ENCODE peak calls at places on chromosomes 16 and 17, in five cellular contexts. P, J, L, E and I are unnamed samples.

GRCh38 chr16:4409081-4409932 is 7.1 kb downstream of the CORO7 start:
- DNase-seq in P (peak; percentile 51), J (no peak), L (no peak), E (peak; percentile 65), I (no peak)

GRCh38 chr17:40551091-40551873 is 14.0 kb downstream of the CCR7 start:
- DNase-seq in P (peak; percentile 99), J (no peak), L (peak; percentile 88), E (peak; percentile 71), I (peak; percentile 86)

GRCh38 chr17:50346313-50347086 is 574 bp downstream of the XYLT2 start:
- DNase-seq in P (no peak), J (peak; percentile 90), L (peak; percentile 55), E (no peak), I (peak; percentile 90)

GRCh38 chr17:5619088-5619740 is 34.9 kb upstream of the NLRP1 start:
- DNase-seq in P (no peak), J (peak; percentile 33), L (no peak), E (no peak), I (no peak)

GRCh38 chr17:15479697-15480096 is 12.3 kb upstream of the CDRT4 start:
- DNase-seq in P (no peak), J (no peak), L (no peak), E (no peak), I (no peak)

GRCh38 chr17:39564201-39564828 is 43.4 kb downstream of the NEUROD2 start:
- DNase-seq in P (peak; percentile 36), J (no peak), L (no peak), E (no peak), I (no peak)

GRCh38 chr16:86739178-86739577 is 160.8 kb downstream of the FOXL1 start:
- DNase-seq in P (no peak), J (no peak), L (no peak), E (no peak), I (no peak)

GRCh38 chr16:75080205-75081029 is 36.2 kb downstream of the LDHD start:
- DNase-seq in P (no peak), J (no peak), L (no peak), E (no peak), I (no peak)

GRCh38 chr17:50800196-50800700 is 32.9 kb upstream of the ANKRD40CL start:
- DNase-seq in P (no peak), J (no peak), L (peak; percentile 25), E (peak; percentile 63), I (no peak)

GRCh38 chr17:66540131-66540781 is 237.8 kb downstream of the PRKCA start:
- DNase-seq in P (no peak), J (peak; percentile 73), L (peak; percentile 41), E (peak; percentile 23), I (no peak)

GRCh38 chr17:31002047-31002446 is 31.2 kb downstream of the RNF135 start:
- DNase-seq in P (no peak), J (no peak), L (no peak), E (no peak), I (no peak)

GRCh38 chr17:31007695-31008373 is 37.0 kb downstream of the RNF135 start:
- DNase-seq in P (no peak), J (no peak), L (no peak), E (no peak), I (no peak)

GRCh38 chr17:31004160-31004559 is 33.3 kb downstream of the RNF135 start:
- DNase-seq in P (no peak), J (no peak), L (no peak), E (no peak), I (no peak)

GRCh38 chr17:31008374-31009035 is 37.7 kb downstream of the RNF135 start:
- DNase-seq in P (no peak), J (peak; percentile 94), L (peak; percentile 57), E (peak; percentile 48), I (peak; percentile 21)

DNA sequence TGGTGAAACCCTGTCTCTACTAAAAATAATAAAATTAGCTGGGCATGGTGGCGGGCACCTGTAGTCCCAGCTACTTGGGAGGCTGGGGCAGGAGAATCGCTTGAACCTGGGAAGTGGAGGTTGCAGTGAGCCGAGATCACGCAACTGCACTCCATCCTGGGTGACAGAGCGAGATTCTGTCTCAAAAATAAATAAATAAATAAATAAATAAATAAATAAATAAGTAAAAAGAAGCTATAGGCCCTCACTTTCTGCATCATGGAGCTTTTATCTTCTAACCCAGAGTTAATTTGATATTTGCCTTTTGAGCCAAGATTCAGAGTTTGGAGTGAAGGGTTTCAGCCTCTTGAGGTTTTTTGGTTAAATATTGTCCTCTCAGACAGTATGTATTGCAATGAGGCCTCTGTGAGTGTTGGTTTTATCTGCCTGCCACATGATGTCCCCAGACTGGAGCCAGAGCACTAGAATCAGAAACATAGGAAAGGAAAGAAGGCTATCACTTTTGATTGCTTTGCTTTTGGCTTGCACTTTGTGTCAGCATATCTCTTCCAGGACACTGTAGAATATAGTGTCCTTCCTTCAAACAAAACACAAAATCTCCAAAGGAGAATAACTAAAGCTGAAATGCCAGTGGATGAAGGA is 32.5 kb downstream of the RNF135 start:
- DNase-seq in P (no peak), J (no peak), L (no peak), E (no peak), I (no peak)
- H3K4me3 ChIP-seq in P (no peak overlapping the region), J (no peak overlapping the region), L (no peak overlapping the region), E (no peak overlapping the region), I (no peak overlapping the region)

DNA sequence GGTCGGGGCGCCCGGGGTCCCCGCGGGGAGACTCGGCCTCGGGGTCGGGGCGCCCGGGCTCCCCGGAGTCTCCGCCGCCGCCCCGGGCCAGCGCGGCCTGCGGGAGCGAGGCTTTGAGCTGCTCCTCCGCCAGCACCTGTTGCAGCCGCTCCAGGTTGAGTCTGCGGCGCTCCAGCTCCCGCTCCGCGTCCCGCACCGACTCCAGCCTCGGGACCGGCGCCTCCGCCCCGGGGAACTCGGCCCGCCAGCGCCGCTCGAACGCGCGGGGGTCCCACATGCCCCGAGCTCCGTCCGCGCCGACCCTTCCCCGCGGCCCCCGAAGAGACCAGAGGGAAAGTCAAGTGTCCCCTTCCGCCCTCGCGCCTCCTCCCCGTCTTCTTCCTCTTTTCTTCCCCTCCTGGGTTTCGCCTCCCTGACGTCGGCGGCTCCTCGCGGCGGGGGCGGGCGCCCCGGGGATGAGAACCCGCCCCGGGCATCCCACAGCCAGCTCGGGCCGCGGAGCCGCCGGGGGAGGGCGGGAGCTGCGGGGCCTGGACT is 40.8 kb upstream of the BHLHA9 start:
- DNase-seq in P (no peak), J (peak; percentile 95), L (peak; percentile 54), E (peak; percentile 33), I (peak; percentile 96)
- TF ChIP-seq POLR2A in P (peak; percentile 34), J (no peak), L (peak; percentile 27), E (no peak), I (no peak)

DNA sequence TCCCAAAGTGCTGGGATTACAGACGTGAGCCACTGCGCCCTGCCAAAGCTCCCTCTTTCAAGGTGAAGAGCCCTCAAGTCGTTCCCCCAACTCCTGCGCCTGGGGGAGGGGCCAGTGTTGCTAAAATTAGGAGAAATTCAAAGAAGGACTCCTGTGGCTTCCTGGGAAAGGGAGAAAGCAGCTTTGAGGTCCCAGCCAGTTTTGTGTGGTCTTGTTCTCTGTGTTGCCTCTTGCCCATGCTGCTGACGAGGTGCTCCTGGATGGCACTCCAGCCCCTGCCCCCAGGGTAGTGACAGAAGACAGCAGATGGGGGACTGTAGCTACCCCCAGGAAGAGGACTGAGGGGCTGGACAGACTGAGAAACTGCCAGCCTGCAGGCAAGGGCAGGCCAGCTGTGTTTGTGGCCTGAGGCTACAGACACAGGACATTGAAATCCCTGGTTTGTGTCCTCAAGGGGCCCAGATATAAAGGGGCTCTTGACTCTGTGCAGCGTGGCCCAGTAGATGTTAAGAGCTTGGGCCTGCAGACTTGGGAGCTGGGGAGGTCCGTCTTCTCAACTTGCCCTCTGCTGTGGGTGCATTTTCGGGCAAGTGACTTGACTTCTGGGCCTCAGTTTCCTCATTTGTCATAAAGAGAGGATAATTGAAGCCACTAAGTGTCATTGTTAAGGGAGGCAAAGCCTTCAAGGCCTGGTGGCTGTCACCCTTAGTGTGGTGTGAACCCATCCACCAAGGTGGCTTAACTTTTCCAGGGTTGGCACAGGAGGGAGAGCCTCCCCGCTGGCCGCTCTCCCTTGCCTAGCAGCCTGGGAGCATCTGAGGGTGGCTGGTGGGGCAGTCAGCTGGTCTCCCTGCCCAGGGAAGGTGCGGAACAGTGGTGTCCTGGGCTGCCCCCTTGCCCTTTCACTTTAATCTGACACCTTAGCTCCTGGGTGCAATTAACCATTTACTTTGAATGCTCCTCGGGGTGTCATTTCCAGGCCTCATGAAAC is 4.1 kb downstream of the UBALD2 start:
- DNase-seq in P (no peak), J (no peak), L (no peak), E (no peak), I (no peak)
- H3K4me3 ChIP-seq in P (no peak overlapping the region), J (peak overlapping the region; percentile 89), L (no peak overlapping the region), E (no peak overlapping the region), I (no peak overlapping the region)

GRCh38 chr17:75300280-75300679 is 11.0 kb upstream of the SLC25A19 start:
- DNase-seq in P (no peak), J (no peak), L (no peak), E (no peak), I (no peak)

GRCh38 chr17:75301031-75301430 is 11.8 kb upstream of the SLC25A19 start:
- DNase-seq in P (no peak), J (no peak), L (no peak), E (no peak), I (no peak)

GRCh38 chr17:75289832-75290337 is 652 bp upstream of the SLC25A19 start:
- DNase-seq in P (peak; percentile 70), J (no peak), L (peak; percentile 74), E (peak; percentile 30), I (peak; percentile 55)

GRCh38 chr17:75295220-75296158 is 6.3 kb upstream of the SLC25A19 start:
- DNase-seq in P (no peak), J (no peak), L (peak; percentile 66), E (no peak), I (no peak)
- TF ChIP-seq POLR2A in P (no peak), J (no peak), L (no peak), E (no peak), I (no peak)

GRCh38 chr16:31455601-31456314 is 3.5 kb upstream of the ARMC5 start:
- DNase-seq in P (peak; percentile 43), J (no peak), L (no peak), E (no peak), I (no peak)
- H3K4me3 ChIP-seq in P (no peak overlapping the region), J (no peak overlapping the region), L (no peak overlapping the region), E (no peak overlapping the region), I (no peak overlapping the region)